ENCODE peak calls at places on chromosomes 1 and 21, in seven cellular contexts. N is caudate nucleus; K is tibial artery; H is activated T-cell treated with anti-CD3 and anti-CD28 coated beads, Interleukin-2, amount 50 U/mL, for 72 hours; B is A172; I is H54; Q is NCI-H146. L is an unnamed sample.
A peak's percentile ranks its signal among the peaks of the same experiment; 100 is the strongest.

GRCh38 chr1:222061711-222062359 is 319.9 kb upstream of the DUSP10 start:
- DNase-seq in K (no peak), N (no peak), Q (no peak), I (no peak), H (no peak), B (no peak), L (no peak)

GRCh38 chr21:38979271-38980196 is 173.8 kb downstream of the ETS2 start:
- DNase-seq in H (peak; percentile 45), Q (peak; percentile 28), K (no peak), I (no peak), N (no peak), B (peak; percentile 53), L (no peak)

GRCh38 chr1:64516301-64516700 is 46.4 kb downstream of the CACHD1 start:
- DNase-seq in N (no peak), K (no peak), I (no peak), H (no peak), Q (no peak), B (no peak), L (no peak)

GRCh38 chr1:110130113-110130591 is 17.9 kb downstream of the UBL4B start:
- DNase-seq in H (no peak), I (no peak), K (peak; percentile 28), N (no peak), B (no peak), Q (no peak), L (no peak)

GRCh38 chr1:59057801-59058200 is 239.1 kb upstream of the FGGY start:
- DNase-seq in K (no peak), N (no peak), Q (no peak), B (no peak), H (no peak), I (no peak), L (no peak)

GRCh38 chr21:32705139-32705538 is 22.7 kb downstream of the SYNJ1 start:
- DNase-seq in Q (no peak), K (no peak), H (no peak), B (no peak), I (no peak), N (no peak), L (no peak)

GRCh38 chr1:160868141-160868540 is 5.5 kb upstream of the CD244 start:
- DNase-seq in Q (no peak), K (no peak), H (no peak), I (no peak), N (no peak), B (no peak), L (no peak)

GRCh38 chr1:68217060-68217554 is 15.2 kb downstream of the WLS start:
- DNase-seq in N (no peak), I (no peak), H (no peak), K (no peak), B (no peak), Q (peak; percentile 94), L (no peak)

GRCh38 chr1:207077470-207078377 is 10.9 kb upstream of the C4BPB start:
- DNase-seq in K (peak; percentile 68), Q (peak; percentile 42), N (no peak), H (peak; percentile 75), I (peak; percentile 30), B (peak; percentile 71), L (peak; percentile 64)

GRCh38 chr1:178057863-178058576 is 35.9 kb upstream of the RASAL2 start:
- DNase-seq in B (peak; percentile 18), I (no peak), K (peak; percentile 33), H (no peak), N (no peak), Q (peak; percentile 71), L (no peak)

GRCh38 chr1:151326619-151327222 is 495 bp downstream of the PI4KB start:
- DNase-seq in B (peak; percentile 67), Q (peak; percentile 58), K (peak; percentile 61), N (no peak), I (peak; percentile 75), H (peak; percentile 57), L (peak; percentile 87)